ENCODE peak calls at places on chromosomes 11 and 22, in six cellular contexts. Z is A549, X is upper lobe of left lung, G is GM12878, J is K562, C is HepG2. R is an unnamed sample. For H3K4me1, the result is how much of the 10 kb centered on the place peaks cover.

GRCh38 chr22:20069331-20070042 is 10.6 kb upstream of the DGCR8 start:
- ATAC-seq in J (no peak), X (no peak), C (peak), G (no peak), Z (no peak), R (no peak)

GRCh38 chr11:130121430-130121978 is 38.1 kb upstream of the ST14 start:
- ATAC-seq in C (no peak), X (no peak), G (no peak), J (no peak), Z (no peak), R (no peak)

GRCh38 chr11:76670475-76671235 is at the start of gene LRRC32:
- ATAC-seq in C (no peak), J (peak), X (peak), Z (no peak), G (peak), R (peak)

GRCh38 chr11:74008373-74009229 is at the start of gene UCP3:
- ATAC-seq in Z (no peak), X (no peak), G (no peak), C (peak), J (no peak), R (no peak)

GRCh38 chr11:61356701-61357100 is 5.0 kb downstream of the CYB561A3 start:
- ATAC-seq in C (no peak), J (no peak), Z (no peak), X (no peak), G (peak), R (no peak)

GRCh38 chr11:14554959-14555358 is 34.8 kb upstream of the PSMA1 start:
- ATAC-seq in J (no peak), X (peak), C (no peak), Z (no peak), G (peak), R (peak)

GRCh38 chr11:118615282-118615979 is 8.0 kb downstream of the PHLDB1 start:
- ATAC-seq in Z (no peak), G (no peak), C (peak), X (no peak), J (no peak), R (no peak)

GRCh38 chr22:30941363-30941740 is 27.2 kb downstream of the MORC2 start:
- ATAC-seq in X (no peak), C (no peak), G (no peak), Z (no peak), J (no peak), R (no peak)

GRCh38 chr11:65316979-65317786 is 2.5 kb downstream of the CDC42EP2 start:
- ATAC-seq in J (no peak), G (no peak), Z (no peak), X (peak), C (peak), R (peak)

GRCh38 chr11:20840341-20840740 is 171.0 kb downstream of the NELL1 start:
- ATAC-seq in G (no peak), X (no peak), Z (no peak), J (no peak), C (no peak), R (no peak)

GRCh38 chr11:7473702-7474101 is 11.6 kb upstream of the OLFML1 start:
- ATAC-seq in Z (no peak), C (no peak), X (no peak), J (no peak), G (peak), R (no peak)

GRCh38 chr11:24587655-24588054 is 90.8 kb downstream of the LUZP2 start:
- ATAC-seq in X (no peak), G (no peak), Z (no peak), J (no peak), C (no peak), R (no peak)

GRCh38 chr22:22380098-22381030 is 128.2 kb downstream of the ZNF280B start:
- ATAC-seq in Z (peak), J (peak), C (peak), X (peak), G (peak), R (no peak)

GRCh38 chr11:134664447-134664846 is 252.4 kb upstream of the B3GAT1 start:
- ATAC-seq in X (no peak), G (no peak), Z (no peak), J (no peak), C (no peak), R (no peak)

GRCh38 chr11:100709233-100709999 is 22.3 kb downstream of the ARHGAP42 start:
- ATAC-seq in G (peak), C (no peak), X (no peak), J (peak), Z (no peak), R (no peak)

GRCh38 chr11:6567371-6567745 is 36.1 kb downstream of the RRP8 start:
- ATAC-seq in Z (no peak), G (no peak), J (no peak), C (no peak), X (no peak), R (no peak)

GRCh38 chr11:47599821-47600377 is 5.7 kb upstream of the C1QTNF4 start:
- ATAC-seq in Z (no peak), G (no peak), C (peak), J (no peak), X (no peak), R (no peak)

GRCh38 chr11:11844272-11844671 is 2.5 kb downstream of the USP47 start:
- ATAC-seq in C (no peak), J (peak), G (peak), Z (no peak), X (no peak), R (no peak)

GRCh38 chr22:30413745-30414524 is 11.6 kb upstream of the MTFP1 start:
- ATAC-seq in G (no peak), J (no peak), C (no peak), Z (no peak), X (no peak), R (no peak)

GRCh38 chr11:116300252-116300651 is 472.5 kb downstream of the BUD13 start:
- ATAC-seq in G (no peak), Z (no peak), C (no peak), X (no peak), J (no peak), R (no peak)

GRCh38 chr11:126744699-126745098 is 255.9 kb downstream of the KIRREL3 start:
- ATAC-seq in C (no peak), G (no peak), J (no peak), X (no peak), Z (no peak), R (no peak)

GRCh38 chr22:38085501-38085900 is 1.5 kb upstream of the SLC16A8 start:
- ATAC-seq in J (no peak), X (no peak), Z (no peak), G (no peak), C (no peak), R (no peak)

DNA sequence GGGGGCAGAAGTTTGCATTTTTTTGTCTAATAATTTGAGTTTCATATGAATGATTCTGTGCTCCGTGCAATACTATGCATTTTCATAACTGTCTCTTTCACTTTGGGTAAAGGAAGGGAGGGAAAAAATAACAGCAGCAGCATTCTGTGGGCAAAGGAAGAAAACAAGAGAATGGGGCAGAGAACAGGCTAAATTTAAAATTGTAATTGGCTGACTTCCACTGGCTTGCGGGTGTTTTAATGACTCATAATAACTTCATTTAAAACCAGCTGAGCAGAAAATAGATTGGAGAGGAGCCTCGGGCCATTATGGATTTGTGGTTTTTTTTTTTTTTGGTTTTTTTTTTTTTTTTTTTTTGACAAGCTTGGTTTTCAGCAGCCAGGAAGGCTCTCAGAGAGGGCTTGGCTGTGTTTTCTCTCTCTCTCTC is 107.4 kb downstream of the ZBTB16 start:
- ATAC-seq in J (no peak), C (no peak), G (no peak), X (no peak), Z (no peak), R (peak)
- H3K4me1 ChIP-seq in J (under half), C (under half), G (under half), X (half or more), Z (under half), R (half or more)

GRCh38 chr11:69705901-69706787 is 2.3 kb upstream of the FGF19 start:
- ATAC-seq in C (peak), J (no peak), G (no peak), Z (no peak), X (peak), R (no peak)

GRCh38 chr11:69705246-69705856 is 1.5 kb upstream of the FGF19 start:
- ATAC-seq in G (no peak), X (no peak), Z (no peak), C (no peak), J (no peak), R (no peak)

GRCh38 chr11:69703711-69704507 is at the start of gene FGF19:
- ATAC-seq in C (no peak), Z (peak), X (no peak), J (peak), G (no peak), R (no peak)

GRCh38 chr11:69702769-69703510 is 882 bp downstream of the FGF19 start:
- ATAC-seq in Z (no peak), C (no peak), G (no peak), X (no peak), J (no peak), R (no peak)

DNA sequence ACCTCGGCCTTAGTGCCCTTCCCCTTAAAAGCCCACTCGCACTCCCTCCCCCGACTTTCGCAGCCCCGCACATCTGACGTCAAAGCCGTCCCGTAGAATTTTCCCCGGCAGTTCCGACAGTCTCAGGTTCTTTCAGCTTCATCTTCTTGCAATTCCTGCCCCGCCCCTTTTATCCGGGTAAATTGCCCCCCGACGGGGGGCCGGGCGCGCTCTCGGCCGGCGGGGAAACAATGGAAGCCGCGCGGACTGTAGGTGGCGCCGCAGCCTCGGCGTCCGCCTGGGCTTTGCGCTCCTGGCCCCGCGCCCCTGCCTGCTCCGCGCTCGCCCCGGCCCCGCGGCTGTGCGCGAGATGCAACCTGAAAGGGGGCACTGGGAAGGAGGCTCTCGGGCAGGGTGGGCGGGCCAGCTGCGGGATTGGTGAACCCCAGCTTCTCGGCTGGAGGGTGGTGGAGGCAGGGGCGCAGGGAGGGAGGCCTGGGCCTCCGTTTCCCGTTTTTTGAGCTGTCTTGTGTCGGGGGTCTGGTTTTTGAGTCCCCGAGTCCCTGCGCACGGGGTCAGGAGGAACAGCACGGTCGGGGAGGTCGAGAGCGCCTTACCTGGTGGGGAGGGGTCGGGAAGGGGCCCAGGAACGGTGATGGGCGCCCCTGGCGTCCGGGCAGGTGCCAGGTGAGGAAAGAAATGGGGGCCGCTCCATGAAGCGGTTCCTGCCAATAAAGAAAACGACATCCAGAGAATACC is 855 bp upstream of the FGF19 start:
- ATAC-seq in C (no peak), G (no peak), X (no peak), Z (peak), J (peak), R (no peak)
- TF ChIP-seq EP300 in C (no peak), G (no peak), X (no peak), Z (no peak), J (no peak), R (no peak)

GRCh38 chr11:3942956-3943497 is 87.6 kb downstream of the STIM1 start:
- ATAC-seq in G (no peak), Z (no peak), J (no peak), X (no peak), C (peak), R (peak)

GRCh38 chr11:3939651-3940190 is 84.3 kb downstream of the STIM1 start:
- ATAC-seq in Z (no peak), J (no peak), C (no peak), X (no peak), G (no peak), R (peak)

GRCh38 chr11:3936517-3936916 is 81.1 kb downstream of the STIM1 start:
- ATAC-seq in J (no peak), Z (no peak), X (no peak), G (no peak), C (no peak), R (no peak)

GRCh38 chr11:3942160-3942955 is 86.9 kb downstream of the STIM1 start:
- ATAC-seq in Z (no peak), G (peak), X (peak), J (peak), C (peak), R (no peak)

GRCh38 chr11:3939211-3939610 is 83.7 kb downstream of the STIM1 start:
- ATAC-seq in C (no peak), Z (no peak), G (peak), X (no peak), J (no peak), R (no peak)
- H3K4me1 ChIP-seq in C (under half), Z (under half), G (under half), X (under half), J (under half), R (under half)

GRCh38 chr11:62805044-62805892 is at the start of gene NXF1:
- ATAC-seq in J (peak), C (peak), X (peak), G (peak), Z (peak), R (peak)
- TF ChIP-seq EP300 in J (no peak), C (peak), X (no peak), G (peak), Z (no peak), R (no peak)

GRCh38 chr22:27867958-27868737 is 50.9 kb downstream of the PITPNB start:
- ATAC-seq in Z (no peak), X (no peak), G (peak), J (no peak), C (no peak), R (no peak)
- H3K4me1 ChIP-seq in Z (half or more), X (under half), G (under half), J (under half), C (half or more), R (half or more)

DNA sequence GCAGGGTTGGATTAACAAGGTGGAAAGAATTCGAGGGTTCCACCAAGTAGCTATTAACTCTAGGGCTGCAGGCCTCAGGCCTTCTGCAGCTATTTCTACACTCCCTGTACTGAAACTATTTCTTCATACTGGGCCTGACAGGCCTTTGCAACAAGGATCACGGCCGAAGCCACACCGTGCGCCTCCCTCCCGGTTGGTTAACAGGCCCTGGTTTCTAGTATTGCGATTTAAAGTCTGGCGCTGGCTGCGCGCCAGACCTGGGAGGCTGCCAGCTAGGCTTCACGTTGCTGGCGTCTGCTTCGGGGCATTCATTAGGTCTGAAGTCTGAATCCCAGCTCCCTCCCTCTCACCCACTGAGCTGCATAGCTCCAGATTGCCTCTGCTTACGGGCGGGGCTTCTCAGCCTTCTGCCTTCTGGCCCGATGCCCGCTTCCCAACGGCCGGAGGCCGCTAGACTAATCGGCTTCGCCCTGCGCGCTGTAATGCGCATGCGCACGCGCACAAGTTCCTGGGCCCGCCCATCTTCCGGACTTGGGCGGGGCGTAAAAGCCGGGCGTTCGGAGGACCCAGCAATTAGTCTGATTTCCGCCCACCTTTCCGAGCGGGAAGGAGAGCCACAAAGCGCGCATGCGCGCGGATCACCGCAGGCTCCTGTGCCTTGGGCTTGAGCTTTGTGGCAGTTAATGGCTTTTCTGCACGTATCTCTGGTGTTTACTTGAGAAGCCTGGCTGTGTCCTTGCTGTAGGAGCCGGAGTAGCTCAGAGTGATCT is 1.6 kb downstream of the LDHA start:
- ATAC-seq in Z (peak), G (peak), X (peak), J (peak), C (peak), R (peak)
- TF ChIP-seq EP300 in Z (no peak), G (no peak), X (no peak), J (peak), C (no peak), R (no peak)